ENCODE peak calls at places on chromosome 12, in six cellular contexts. F is neuronal stem cell, B is IMR-90, O is H9, C is mesendoderm, L is H1. Q is an unnamed sample. For H3K4me1, the result is how much of the 10 kb centered on the place peaks cover.

GRCh38 chr12:47739297-47739696 is 14.0 kb upstream of the ENDOU start:
- DNase-seq in F (no peak), B (no peak), O (no peak), C (no peak), L (no peak), Q (no peak)

GRCh38 chr12:121127501-121127900 is 5.2 kb upstream of the P2RX7 start:
- DNase-seq in F (no peak), B (no peak), O (no peak), C (no peak), L (no peak), Q (no peak)

GRCh38 chr12:64088431-64089349 is 133.4 kb downstream of the KICS2 start:
- DNase-seq in F (peak), B (peak), O (peak), C (peak), L (no peak), Q (peak)

GRCh38 chr12:92141585-92142244 is 3.9 kb downstream of the BTG1 start:
- DNase-seq in F (no peak), B (no peak), O (no peak), C (no peak), L (no peak), Q (peak)

GRCh38 chr12:92007787-92008186 is 137.9 kb downstream of the BTG1 start:
- DNase-seq in F (no peak), B (no peak), O (peak), C (no peak), L (no peak), Q (no peak)

GRCh38 chr12:2963760-2964292 is 4.6 kb downstream of the TEAD4 start:
- DNase-seq in F (no peak), B (peak), O (peak), C (peak), L (peak), Q (peak)

GRCh38 chr12:130872179-130873096 is 572 bp downstream of the RAN start:
- DNase-seq in F (no peak), B (no peak), O (no peak), C (no peak), L (no peak), Q (peak)

GRCh38 chr12:122028601-122029560 is 7.2 kb downstream of the BCL7A start:
- DNase-seq in F (no peak), B (no peak), O (no peak), C (no peak), L (no peak), Q (no peak)

GRCh38 chr12:7217475-7218069 is 28.1 kb downstream of the PEX5 start:
- DNase-seq in F (no peak), B (no peak), O (no peak), C (no peak), L (no peak), Q (no peak)

GRCh38 chr12:124379379-124379937 is 84.6 kb downstream of the RFLNA start:
- DNase-seq in F (no peak), B (no peak), O (no peak), C (no peak), L (no peak), Q (no peak)

GRCh38 chr12:53123578-53124351 is 20.5 kb downstream of the SOAT2 start:
- DNase-seq in F (no peak), B (peak), O (no peak), C (no peak), L (peak), Q (peak)

GRCh38 chr12:42741771-42742510 is 152.4 kb upstream of the PRICKLE1 start:
- DNase-seq in F (no peak), B (peak), O (no peak), C (peak), L (no peak), Q (peak)

GRCh38 chr12:124854637-124855184 is 9.0 kb downstream of the SCARB1 start:
- DNase-seq in F (no peak), B (no peak), O (no peak), C (no peak), L (no peak), Q (no peak)

GRCh38 chr12:108630481-108631207 is 3.0 kb downstream of the SELPLG start:
- DNase-seq in F (no peak), B (peak), O (no peak), C (no peak), L (no peak), Q (peak)
- H2BK15ac ChIP-seq in F (peak), B (peak), O (no peak), C (no peak), L (no peak), Q (peak)

DNA sequence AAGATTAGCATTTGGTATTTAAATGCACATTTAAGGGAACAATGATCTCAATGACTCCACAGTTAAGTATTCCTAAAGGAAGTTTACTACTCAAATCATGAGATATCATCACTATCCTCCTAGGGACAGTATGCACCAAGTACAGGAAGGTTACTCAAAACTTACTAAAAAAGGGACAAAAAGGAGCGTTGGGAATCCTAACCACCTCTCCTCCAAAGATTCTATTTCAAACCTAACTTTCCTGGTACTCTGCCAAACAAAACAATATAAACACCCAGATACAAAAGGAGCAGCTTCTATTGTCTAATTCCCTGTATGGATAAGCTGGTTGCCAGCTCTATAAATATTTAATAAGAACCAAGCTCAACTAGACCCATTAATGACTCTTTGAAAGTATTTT is 377.7 kb downstream of the NUAK1 start:
- DNase-seq in F (no peak), B (no peak), O (no peak), C (no peak), L (no peak), Q (no peak)
- H3K23ac ChIP-seq in F (no peak), B (no peak), O (no peak), C (no peak), L (no peak), Q (no peak)

GRCh38 chr12:11834104-11834812 is 184.8 kb downstream of the ETV6 start:
- DNase-seq in F (no peak), B (peak), O (peak), C (no peak), L (no peak), Q (peak)
- H3K4me1 ChIP-seq in F (under half), B (under half), O (under half), C (under half), L (under half), Q (under half)

GRCh38 chr12:31568498-31568897 is 22.4 kb downstream of the DENND5B start:
- DNase-seq in F (no peak), B (no peak), O (no peak), C (no peak), L (no peak), Q (no peak)
- H2BK15ac ChIP-seq in F (no peak), B (no peak), O (no peak), C (no peak), L (no peak), Q (no peak)

DNA sequence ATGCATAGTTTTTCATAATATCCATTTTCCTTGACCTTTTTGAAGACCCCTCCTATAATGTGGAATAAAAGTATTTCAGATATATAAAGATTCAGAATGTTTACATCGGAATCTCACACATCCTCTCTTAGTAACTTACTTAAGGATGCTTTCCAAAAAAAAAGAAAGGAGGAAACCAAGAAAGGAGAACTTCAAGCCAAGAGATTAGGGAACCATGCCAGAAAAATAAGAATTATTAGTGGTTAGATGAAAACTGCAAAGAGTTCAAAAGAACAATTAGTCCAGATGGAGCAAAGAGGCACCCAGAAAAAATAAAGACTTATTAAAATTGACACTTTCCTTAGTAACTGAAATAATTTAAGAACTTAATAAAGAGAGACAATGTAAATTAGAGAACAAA is 179.2 kb downstream of the DUSP6 start:
- DNase-seq in F (no peak), B (no peak), O (no peak), C (no peak), L (no peak), Q (no peak)
- H3K23ac ChIP-seq in F (no peak), B (no peak), O (no peak), C (no peak), L (no peak), Q (no peak)

DNA sequence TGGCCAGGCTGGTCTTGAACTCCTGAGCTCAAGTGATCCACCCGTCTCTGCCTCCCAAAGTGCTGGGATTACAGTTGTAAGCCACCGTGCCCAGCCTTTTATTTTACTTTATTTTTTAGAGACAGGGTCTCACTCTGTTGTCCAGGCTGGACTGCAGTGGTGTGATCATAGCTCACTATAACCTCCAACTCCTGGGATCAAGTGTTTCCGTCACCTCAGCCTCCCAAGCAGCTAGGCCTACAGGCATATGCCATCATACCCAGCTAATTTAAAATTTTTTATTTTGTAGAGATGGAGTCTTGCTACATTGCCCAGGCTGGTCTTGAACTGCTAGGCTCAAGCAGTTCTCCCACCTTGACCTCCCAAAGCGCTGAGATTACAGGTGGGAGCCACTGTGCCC is 3.7 kb downstream of the TPCN1 start:
- DNase-seq in F (no peak), B (no peak), O (no peak), C (no peak), L (no peak), Q (no peak)
- H3K4me1 ChIP-seq in F (under half), B (under half), O (under half), C (under half), L (under half), Q (under half)

GRCh38 chr12:85654456-85654840 is 181.8 kb downstream of the RASSF9 start:
- DNase-seq in F (no peak), B (no peak), O (no peak), C (no peak), L (no peak), Q (no peak)
- H2BK15ac ChIP-seq in F (no peak), B (no peak), O (no peak), C (no peak), L (no peak), Q (no peak)

GRCh38 chr12:82848846-82849245 is 162.1 kb downstream of the TMTC2 start:
- DNase-seq in F (no peak), B (no peak), O (no peak), C (no peak), L (no peak), Q (no peak)
- H3K23ac ChIP-seq in F (no peak), B (no peak), O (no peak), C (no peak), L (no peak), Q (no peak)

GRCh38 chr12:69070319-69071090 is 137.5 kb upstream of the CPM start:
- DNase-seq in F (peak), B (peak), O (peak), C (peak), L (peak), Q (peak)
- H3K4me1 ChIP-seq in F (under half), B (under half), O (under half), C (under half), L (under half), Q (under half)

GRCh38 chr12:89946518-89946917 is 237.9 kb upstream of the ATP2B1 start:
- DNase-seq in F (no peak), B (no peak), O (no peak), C (no peak), L (no peak), Q (no peak)
- H2BK15ac ChIP-seq in F (no peak), B (peak), O (no peak), C (no peak), L (no peak), Q (no peak)

Q was measured in mesenchymal stem cell.